ENCODE peak calls at places on chromosomes 11 and 22, in four cellular contexts. One of them, this sample, is unnamed.

GRCh38 chr11:7664867-7665266 is 8.4 kb downstream of the CYB5R2 start:
- DNase-seq in stomach: no peak
- DNase-seq in upper lobe of left lung: no peak
- DNase-seq in sigmoid colon: no peak
- DNase-seq in this sample: no peak

GRCh38 chr22:26172389-26172990 is 3.2 kb downstream of the SEZ6L start:
- DNase-seq in stomach: no peak
- DNase-seq in upper lobe of left lung: no peak
- DNase-seq in sigmoid colon: no peak
- DNase-seq in this sample: no peak

GRCh38 chr11:128424271-128424709 is 163.1 kb downstream of the ETS1 start:
- DNase-seq in stomach: no peak
- DNase-seq in upper lobe of left lung: no peak
- DNase-seq in sigmoid colon: peak; percentile 87
- DNase-seq in this sample: peak; percentile 48

GRCh38 chr11:60563553-60564235 is 48.5 kb downstream of the MS4A13 start:
- DNase-seq in stomach: no peak
- DNase-seq in upper lobe of left lung: no peak
- DNase-seq in sigmoid colon: no peak
- DNase-seq in this sample: no peak

GRCh38 chr11:115334932-115335788 is 169.1 kb downstream of the CADM1 start:
- DNase-seq in stomach: no peak
- DNase-seq in upper lobe of left lung: no peak
- DNase-seq in sigmoid colon: no peak
- DNase-seq in this sample: no peak

GRCh38 chr22:33803883-33804282 is 116.4 kb downstream of the LARGE1 start:
- DNase-seq in stomach: no peak
- DNase-seq in upper lobe of left lung: no peak
- DNase-seq in sigmoid colon: peak; percentile 71
- DNase-seq in this sample: no peak

GRCh38 chr11:120746836-120747609 is 235.5 kb downstream of the GRIK4 start:
- DNase-seq in stomach: no peak
- DNase-seq in upper lobe of left lung: no peak
- DNase-seq in sigmoid colon: no peak
- DNase-seq in this sample: no peak

GRCh38 chr11:134410766-134411165 is 1.3 kb downstream of the B3GAT1 start:
- DNase-seq in stomach: no peak
- DNase-seq in upper lobe of left lung: no peak
- DNase-seq in sigmoid colon: no peak
- DNase-seq in this sample: no peak

GRCh38 chr11:104134760-104135159 is 29.2 kb downstream of the PDGFD start:
- DNase-seq in stomach: no peak
- DNase-seq in upper lobe of left lung: no peak
- DNase-seq in sigmoid colon: no peak
- DNase-seq in this sample: no peak

GRCh38 chr11:1231396-1232327 is 8.8 kb downstream of the MUC5B start:
- DNase-seq in stomach: no peak
- DNase-seq in upper lobe of left lung: no peak
- DNase-seq in sigmoid colon: peak; percentile 55
- DNase-seq in this sample: no peak

GRCh38 chr22:35301370-35301874 is 1.7 kb downstream of the TOM1 start:
- DNase-seq in stomach: no peak
- DNase-seq in upper lobe of left lung: peak; percentile 91
- DNase-seq in sigmoid colon: peak; percentile 80
- DNase-seq in this sample: no peak

GRCh38 chr11:2940930-2941821 is 12.0 kb upstream of the PHLDA2 start:
- DNase-seq in stomach: peak; percentile 85
- DNase-seq in upper lobe of left lung: no peak
- DNase-seq in sigmoid colon: peak; percentile 67
- DNase-seq in this sample: no peak

GRCh38 chr11:36073411-36074203 is 129.7 kb downstream of the LDLRAD3 start:
- DNase-seq in stomach: peak; percentile 36
- DNase-seq in upper lobe of left lung: peak; percentile 32
- DNase-seq in sigmoid colon: no peak
- DNase-seq in this sample: peak; percentile 69

GRCh38 chr11:2297623-2298030 is 4.1 kb downstream of the C11orf21 start:
- DNase-seq in stomach: no peak
- DNase-seq in upper lobe of left lung: no peak
- DNase-seq in sigmoid colon: no peak
- DNase-seq in this sample: no peak

GRCh38 chr11:126355926-126356897 is 726 bp downstream of the ST3GAL4 start:
- DNase-seq in stomach: no peak
- DNase-seq in upper lobe of left lung: peak; percentile 55
- DNase-seq in sigmoid colon: peak; percentile 80
- DNase-seq in this sample: peak; percentile 70

GRCh38 chr11:126485021-126485781 is 129.7 kb downstream of the ST3GAL4 start:
- DNase-seq in stomach: no peak
- DNase-seq in upper lobe of left lung: no peak
- DNase-seq in sigmoid colon: peak; percentile 53
- DNase-seq in this sample: no peak

GRCh38 chr11:64131657-64132387 is 34.1 kb downstream of the MACROD1 start:
- DNase-seq in stomach: no peak
- DNase-seq in upper lobe of left lung: peak; percentile 36
- DNase-seq in sigmoid colon: no peak
- DNase-seq in this sample: no peak

GRCh38 chr11:2516276-2517015 is 71.6 kb downstream of the KCNQ1 start:
- DNase-seq in stomach: peak; percentile 18
- DNase-seq in upper lobe of left lung: peak; percentile 15
- DNase-seq in sigmoid colon: no peak
- DNase-seq in this sample: peak; percentile 11

GRCh38 chr11:96054870-96055705 is 131.2 kb upstream of the MTMR2 start:
- DNase-seq in stomach: no peak
- DNase-seq in upper lobe of left lung: no peak
- DNase-seq in sigmoid colon: no peak
- DNase-seq in this sample: no peak

GRCh38 chr11:37557990-37558389 is 960.0 kb upstream of the RAG2 start:
- DNase-seq in stomach: no peak
- DNase-seq in upper lobe of left lung: no peak
- DNase-seq in sigmoid colon: no peak
- DNase-seq in this sample: no peak

GRCh38 chr22:19218541-19219233 is 40.2 kb upstream of the SLC25A1 start:
- DNase-seq in stomach: no peak
- DNase-seq in upper lobe of left lung: no peak
- DNase-seq in sigmoid colon: no peak
- DNase-seq in this sample: no peak

GRCh38 chr11:108346451-108346850 is 120.9 kb downstream of the C11orf65 start:
- DNase-seq in stomach: no peak
- DNase-seq in upper lobe of left lung: no peak
- DNase-seq in sigmoid colon: no peak
- DNase-seq in this sample: no peak

GRCh38 chr11:73139476-73140198 is 2.5 kb downstream of the FCHSD2 start:
- DNase-seq in stomach: no peak
- DNase-seq in upper lobe of left lung: no peak
- DNase-seq in sigmoid colon: no peak
- DNase-seq in this sample: no peak

GRCh38 chr11:36002196-36002595 is 58.3 kb downstream of the LDLRAD3 start:
- DNase-seq in stomach: no peak
- DNase-seq in upper lobe of left lung: no peak
- DNase-seq in sigmoid colon: no peak
- DNase-seq in this sample: no peak

GRCh38 chr11:6022954-6023353 is 7.6 kb downstream of the OR56A1 start:
- DNase-seq in stomach: no peak
- DNase-seq in upper lobe of left lung: no peak
- DNase-seq in sigmoid colon: no peak
- DNase-seq in this sample: no peak

GRCh38 chr11:7673724-7674434 is 579 bp upstream of the CYB5R2 start:
- DNase-seq in stomach: peak; percentile 63
- DNase-seq in upper lobe of left lung: peak; percentile 33
- DNase-seq in sigmoid colon: peak; percentile 72
- DNase-seq in this sample: peak; percentile 56

GRCh38 chr11:844693-845644 is 2.3 kb downstream of the TSPAN4 start:
- DNase-seq in stomach: peak; percentile 77
- DNase-seq in upper lobe of left lung: peak; percentile 94
- DNase-seq in sigmoid colon: peak; percentile 99
- DNase-seq in this sample: peak; percentile 97

GRCh38 chr22:50225200-50225969 is 19.4 kb downstream of the TUBGCP6 start:
- DNase-seq in stomach: no peak
- DNase-seq in upper lobe of left lung: peak; percentile 15
- DNase-seq in sigmoid colon: peak; percentile 62
- DNase-seq in this sample: no peak

GRCh38 chr11:6012055-6012668 is 5.4 kb upstream of the OR56A4 start:
- DNase-seq in stomach: no peak
- DNase-seq in upper lobe of left lung: no peak
- DNase-seq in sigmoid colon: no peak
- DNase-seq in this sample: no peak

GRCh38 chr11:6681949-6682348 is 1.2 kb downstream of the MRPL17 start:
- DNase-seq in stomach: no peak
- DNase-seq in upper lobe of left lung: no peak
- DNase-seq in sigmoid colon: no peak
- DNase-seq in this sample: no peak

GRCh38 chr11:133969072-133969471 is 12.3 kb upstream of the IGSF9B start:
- DNase-seq in stomach: no peak
- DNase-seq in upper lobe of left lung: no peak
- DNase-seq in sigmoid colon: no peak
- DNase-seq in this sample: no peak

DNA sequence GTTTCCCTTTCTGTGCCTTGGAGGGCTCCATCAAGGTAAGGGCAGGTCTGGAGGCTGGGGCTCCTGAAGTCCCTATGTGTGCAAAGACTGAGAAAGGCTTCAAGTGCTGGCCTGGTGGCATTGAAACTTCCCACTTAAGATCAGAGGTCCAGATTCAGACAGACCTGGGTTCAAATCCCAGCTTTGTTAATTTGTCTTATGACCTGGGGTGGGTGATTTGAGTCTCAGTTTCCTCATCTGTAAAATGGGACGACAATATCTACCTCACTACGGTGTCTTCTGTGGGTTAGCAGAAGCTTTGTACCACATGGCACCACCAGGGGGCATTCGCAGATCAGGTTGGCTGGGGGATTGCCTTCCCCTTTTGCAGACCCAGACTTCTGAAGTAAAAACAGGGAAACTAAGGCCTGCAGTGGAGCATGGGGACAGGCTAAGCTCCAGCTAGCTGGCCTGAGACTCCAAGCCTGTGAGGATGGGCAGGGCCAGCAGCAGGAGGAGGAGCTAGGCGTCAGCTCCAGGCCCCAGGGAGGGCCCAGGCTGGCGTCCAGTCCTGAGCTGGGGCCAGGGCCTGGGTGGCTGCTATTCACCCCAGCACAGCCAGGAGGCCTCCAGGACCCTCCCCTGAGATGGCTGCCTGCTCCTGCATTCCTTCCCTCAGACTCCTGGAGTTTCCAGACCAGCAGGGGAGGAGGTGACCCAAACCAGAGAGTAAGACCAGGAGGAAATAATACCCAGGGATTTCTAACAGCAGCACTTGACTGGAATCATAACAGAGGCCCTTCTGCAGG is 1.5 kb downstream of the CASTOR1 start:
- DNase-seq in stomach: peak; percentile 89
- DNase-seq in upper lobe of left lung: peak; percentile 93
- DNase-seq in sigmoid colon: peak; percentile 96
- DNase-seq in this sample: peak; percentile 87
- TF ChIP-seq POLR2A in stomach: no peak
- TF ChIP-seq POLR2A in upper lobe of left lung: peak; percentile 20
- TF ChIP-seq POLR2A in sigmoid colon: no peak
- TF ChIP-seq POLR2A in this sample: peak; percentile 50

DNA sequence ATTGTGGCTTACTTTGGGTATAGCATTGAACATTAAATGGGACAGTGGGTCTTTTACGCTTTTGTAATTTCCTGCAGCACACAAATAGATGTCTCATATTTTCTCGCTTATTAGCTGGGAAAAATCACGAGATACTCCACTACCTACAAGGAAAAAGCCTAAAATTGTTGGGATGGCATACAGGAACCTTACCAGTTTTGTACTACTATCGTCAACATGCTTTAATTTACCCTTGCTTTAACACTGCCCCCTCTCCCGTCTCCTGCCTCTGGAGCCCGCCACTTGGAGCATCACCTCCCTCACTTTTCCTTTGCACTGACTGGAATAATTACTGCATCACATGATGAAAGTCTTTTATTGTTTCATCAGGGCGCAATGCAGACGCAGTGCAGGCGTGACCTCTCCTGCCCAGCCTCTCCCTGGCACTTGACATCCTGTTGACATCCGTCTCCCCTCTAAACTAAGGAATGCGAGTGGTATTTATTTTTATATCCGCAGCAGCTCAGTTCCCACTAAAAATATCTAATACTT is 1.0 kb upstream of the FNBP4 start:
- DNase-seq in stomach: peak; percentile 49
- DNase-seq in upper lobe of left lung: peak; percentile 87
- DNase-seq in sigmoid colon: peak; percentile 86
- DNase-seq in this sample: peak; percentile 52
- TF ChIP-seq EP300 in stomach: no peak
- TF ChIP-seq EP300 in upper lobe of left lung: no peak
- TF ChIP-seq EP300 in sigmoid colon: no peak
- TF ChIP-seq EP300 in this sample: no peak

GRCh38 chr22:29071261-29072045 is 1.4 kb upstream of the KREMEN1 start:
- DNase-seq in stomach: peak; percentile 65
- DNase-seq in upper lobe of left lung: peak; percentile 61
- DNase-seq in sigmoid colon: peak; percentile 75
- DNase-seq in this sample: peak; percentile 57
- H3K4me3 ChIP-seq in stomach: peak overlapping the region; percentile 83
- H3K4me3 ChIP-seq in upper lobe of left lung: peak overlapping the region; percentile 7
- H3K4me3 ChIP-seq in sigmoid colon: no peak overlapping the region
- H3K4me3 ChIP-seq in this sample: peak overlapping the region; percentile 41

DNA sequence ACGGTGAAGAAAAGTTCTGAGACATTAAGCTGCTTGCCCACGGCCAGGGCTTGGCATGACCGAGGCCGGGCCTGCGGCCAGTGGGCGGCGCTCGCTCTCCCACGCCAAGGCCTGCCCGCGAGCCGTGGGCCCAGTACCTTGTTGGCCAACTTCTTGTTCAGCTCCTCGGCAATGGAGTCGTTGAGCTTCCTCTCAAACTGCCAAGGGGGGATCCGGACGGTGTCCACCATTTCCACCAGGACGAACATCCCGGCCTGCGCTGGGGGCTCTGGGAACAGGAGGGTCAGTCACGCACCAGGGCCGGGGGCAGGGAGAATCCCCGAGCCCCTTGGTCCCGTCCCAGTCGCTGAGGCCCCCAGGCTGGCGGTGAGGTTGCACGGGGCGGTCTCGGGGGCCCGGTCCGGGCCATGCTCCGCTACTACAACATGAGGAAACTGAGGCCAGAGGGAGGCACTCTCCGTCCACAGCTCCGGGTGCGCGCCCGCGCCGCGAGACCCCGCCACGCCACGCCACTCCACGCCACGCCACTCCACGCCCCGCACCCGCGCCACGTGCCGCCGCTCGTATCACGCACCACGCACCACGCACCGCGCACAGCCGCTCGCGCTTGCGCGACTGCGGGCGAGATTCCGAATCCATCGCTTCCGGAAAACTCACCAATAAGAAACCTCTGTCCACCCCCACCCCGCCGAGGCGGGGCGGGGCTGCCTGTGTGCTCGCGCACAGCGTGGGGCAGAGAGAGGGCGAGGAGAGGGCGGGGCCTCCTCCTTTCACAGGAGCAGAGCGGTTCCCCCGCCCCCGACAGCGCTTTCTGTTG is at the start of gene POLR3H:
- DNase-seq in stomach: peak; percentile 99
- DNase-seq in upper lobe of left lung: peak; percentile 99
- DNase-seq in sigmoid colon: peak; percentile 99
- DNase-seq in this sample: peak; percentile 99
- TF ChIP-seq POLR2A in stomach: no peak
- TF ChIP-seq POLR2A in upper lobe of left lung: no peak
- TF ChIP-seq POLR2A in sigmoid colon: no peak
- TF ChIP-seq POLR2A in this sample: peak; percentile 58